ENCODE peak calls at places on chromosomes 5 and 9, in four cellular contexts. One of them, this sample, is unnamed.

GRCh38 chr5:143437666-143438273 is 34.3 kb upstream of the NR3C1 start:
- DNase-seq in aorta: no peak
- DNase-seq in ELR: no peak
- DNase-seq in endothelial cell: no peak
- DNase-seq in this sample: no peak

GRCh38 chr5:111699976-111700375 is 57.0 kb downstream of the NREP start:
- DNase-seq in endothelial cell: no peak
- DNase-seq in ELR: no peak
- DNase-seq in aorta: no peak
- DNase-seq in this sample: no peak

GRCh38 chr9:112624711-112625707 is 92.9 kb downstream of the INIP start:
- DNase-seq in endothelial cell: no peak
- DNase-seq in aorta: no peak
- DNase-seq in ELR: no peak
- DNase-seq in this sample: no peak

GRCh38 chr5:23740029-23740428 is 232.6 kb downstream of the PRDM9 start:
- DNase-seq in aorta: no peak
- DNase-seq in endothelial cell: no peak
- DNase-seq in ELR: no peak
- DNase-seq in this sample: no peak

GRCh38 chr5:33321026-33321425 is 119.7 kb upstream of the TARS1 start:
- DNase-seq in ELR: peak
- DNase-seq in endothelial cell: no peak
- DNase-seq in aorta: no peak
- DNase-seq in this sample: no peak

GRCh38 chr5:78127875-78128274 is 166.6 kb downstream of the AP3B1 start:
- DNase-seq in aorta: no peak
- DNase-seq in ELR: peak
- DNase-seq in endothelial cell: peak
- DNase-seq in this sample: no peak

GRCh38 chr9:123269316-123269715 is 930 bp upstream of the STRBP start:
- DNase-seq in ELR: no peak
- DNase-seq in endothelial cell: no peak
- DNase-seq in aorta: no peak
- DNase-seq in this sample: no peak

GRCh38 chr9:112787942-112788341 is 37.4 kb downstream of the SNX30 start:
- DNase-seq in aorta: no peak
- DNase-seq in endothelial cell: no peak
- DNase-seq in ELR: no peak
- DNase-seq in this sample: no peak

GRCh38 chr5:126937796-126938195 is 92.6 kb downstream of the MARCHF3 start:
- DNase-seq in aorta: no peak
- DNase-seq in endothelial cell: no peak
- DNase-seq in ELR: no peak
- DNase-seq in this sample: no peak